ENCODE peak calls at places on chromosomes 2 and 18, in six cellular contexts. P is RWPE1, A is iris pigment epithelial cell, I is AG04450, G is type B pancreatic cell, F is progenitor cell of endocrine pancreas. Z is an unnamed sample.

GRCh38 chr2:66567000-66567399 is 132.1 kb downstream of the MEIS1 start:
- DNase-seq in P (no peak), I (no peak), G (no peak), F (no peak), A (no peak), Z (no peak)

GRCh38 chr2:97723156-97724072 is 10.0 kb downstream of the ZAP70 start:
- DNase-seq in P (no peak), I (no peak), G (no peak), F (no peak), A (no peak), Z (no peak)

GRCh38 chr2:57408587-57408986 is 638.0 kb upstream of the VRK2 start:
- DNase-seq in I (no peak), F (no peak), G (no peak), A (no peak), P (no peak), Z (no peak)

GRCh38 chr18:48952287-48953095 is 1.7 kb upstream of the SMAD7 start:
- DNase-seq in A (peak), G (peak), F (peak), P (no peak), I (no peak), Z (peak)

GRCh38 chr2:20933692-20934091 is 110.2 kb downstream of the APOB start:
- DNase-seq in I (no peak), F (no peak), G (no peak), A (no peak), P (no peak), Z (no peak)

GRCh38 chr2:232877940-232878511 is 8.0 kb downstream of the SNORC start:
- DNase-seq in G (no peak), A (no peak), I (no peak), P (no peak), F (no peak), Z (no peak)

GRCh38 chr2:112644155-112644932 is 1.4 kb upstream of the SLC20A1 start:
- DNase-seq in G (no peak), F (no peak), A (no peak), P (peak), I (no peak), Z (peak)

GRCh38 chr18:9101730-9102390 is 639 bp upstream of the NDUFV2 start:
- DNase-seq in F (no peak), P (peak), G (no peak), I (no peak), A (peak), Z (peak)

GRCh38 chr2:885230-886071 is 65.2 kb upstream of the SNTG2 start:
- DNase-seq in I (no peak), A (no peak), F (peak), P (no peak), G (no peak), Z (no peak)

GRCh38 chr2:241068136-241068941 is 33.7 kb downstream of the MTERF4 start:
- DNase-seq in G (peak), F (no peak), A (no peak), P (no peak), I (no peak), Z (no peak)

GRCh38 chr2:86413296-86414085 is 27.7 kb upstream of the KDM3A start:
- DNase-seq in F (no peak), A (no peak), G (no peak), I (no peak), P (no peak), Z (no peak)

GRCh38 chr2:181022652-181023051 is 42.2 kb downstream of the UBE2E3 start:
- DNase-seq in I (no peak), F (no peak), A (no peak), G (no peak), P (no peak), Z (no peak)

GRCh38 chr2:55111570-55112228 is 61.4 kb upstream of the RTN4 start:
- DNase-seq in I (peak), P (peak), F (no peak), G (no peak), A (peak), Z (no peak)

GRCh38 chr2:66432801-66433694 is 1.9 kb upstream of the MEIS1 start:
- DNase-seq in I (peak), F (peak), A (peak), P (peak), G (peak), Z (peak)

GRCh38 chr18:73791081-73791480 is 356.6 kb downstream of the FBXO15 start:
- DNase-seq in P (no peak), A (no peak), G (no peak), F (no peak), I (peak), Z (no peak)

GRCh38 chr2:133755515-133756311 is 187.4 kb upstream of the NCKAP5 start:
- DNase-seq in G (no peak), I (peak), P (no peak), F (no peak), A (peak), Z (no peak)

GRCh38 chr2:71143782-71144181 is 13.3 kb downstream of the MPHOSPH10 start:
- DNase-seq in I (no peak), G (no peak), A (no peak), P (no peak), F (no peak), Z (no peak)

GRCh38 chr18:79510046-79510685 is 114.4 kb downstream of the NFATC1 start:
- DNase-seq in P (no peak), A (no peak), I (no peak), G (peak), F (no peak), Z (no peak)